ENCODE peak calls at places on chromosomes 1 and 21, in eight cellular contexts. W is brain microvascular endothelial cell; Z is breast epithelium; G is GM23338; S is left lung; F is dorsolateral prefrontal cortex; Q is cardiac muscle cell; R is CD8-positive, alpha-beta T cell. D is an unnamed sample.

GRCh38 chr1:2506007-2506860 is 20.2 kb downstream of the PANK4 start:
- DNase-seq in W (no peak), Q (no peak), S (no peak), G (no peak), R (no peak), F (no peak), Z (no peak), D (no peak)

GRCh38 chr1:227729881-227730629 is 5.0 kb downstream of the JMJD4 start:
- DNase-seq in S (no peak), W (peak; percentile 65), Q (peak; percentile 69), G (peak; percentile 84), F (peak; percentile 78), Z (no peak), R (no peak), D (no peak)

GRCh38 chr1:152108899-152109222 is 6.4 kb downstream of the TCHH start:
- DNase-seq in G (peak; percentile 76), S (no peak), Q (no peak), R (no peak), W (no peak), F (no peak), Z (no peak), D (no peak)

GRCh38 chr21:40381111-40381510 is 465.8 kb downstream of the DSCAM start:
- DNase-seq in R (no peak), G (no peak), S (no peak), Q (no peak), W (no peak), Z (no peak), F (no peak), D (no peak)

GRCh38 chr1:109266965-109267364 is 16.0 kb downstream of the PSRC1 start:
- DNase-seq in S (no peak), Z (no peak), R (no peak), F (no peak), G (no peak), W (peak; percentile 46), Q (peak; percentile 71), D (no peak)

GRCh38 chr1:100443739-100444571 is 91.6 kb downstream of the CDC14A start:
- DNase-seq in F (no peak), W (peak; percentile 66), S (no peak), G (no peak), Q (peak; percentile 53), Z (no peak), R (no peak), D (no peak)

GRCh38 chr1:22053018-22053860 is 730 bp downstream of the CDC42 start:
- DNase-seq in Q (peak; percentile 87), F (peak; percentile 44), S (peak; percentile 64), G (peak; percentile 77), Z (peak; percentile 53), W (peak; percentile 45), R (peak; percentile 67), D (no peak)

GRCh38 chr1:147605591-147605990 is 64.3 kb downstream of the BCL9 start:
- DNase-seq in G (no peak), F (no peak), Z (no peak), R (no peak), Q (no peak), S (no peak), W (no peak), D (no peak)

GRCh38 chr1:3462356-3463012 is 8.0 kb downstream of the ARHGEF16 start:
- DNase-seq in G (no peak), Z (no peak), S (no peak), F (no peak), Q (no peak), W (no peak), R (no peak), D (no peak)

GRCh38 chr1:11429935-11430334 is 49.0 kb upstream of the DISP3 start:
- DNase-seq in F (no peak), W (no peak), Q (no peak), G (no peak), S (no peak), Z (no peak), R (no peak), D (no peak)

GRCh38 chr1:160427625-160428024 is 27.3 kb downstream of the VANGL2 start:
- DNase-seq in S (no peak), G (no peak), Q (no peak), R (peak; percentile 45), Z (no peak), W (no peak), F (no peak), D (no peak)

DNA sequence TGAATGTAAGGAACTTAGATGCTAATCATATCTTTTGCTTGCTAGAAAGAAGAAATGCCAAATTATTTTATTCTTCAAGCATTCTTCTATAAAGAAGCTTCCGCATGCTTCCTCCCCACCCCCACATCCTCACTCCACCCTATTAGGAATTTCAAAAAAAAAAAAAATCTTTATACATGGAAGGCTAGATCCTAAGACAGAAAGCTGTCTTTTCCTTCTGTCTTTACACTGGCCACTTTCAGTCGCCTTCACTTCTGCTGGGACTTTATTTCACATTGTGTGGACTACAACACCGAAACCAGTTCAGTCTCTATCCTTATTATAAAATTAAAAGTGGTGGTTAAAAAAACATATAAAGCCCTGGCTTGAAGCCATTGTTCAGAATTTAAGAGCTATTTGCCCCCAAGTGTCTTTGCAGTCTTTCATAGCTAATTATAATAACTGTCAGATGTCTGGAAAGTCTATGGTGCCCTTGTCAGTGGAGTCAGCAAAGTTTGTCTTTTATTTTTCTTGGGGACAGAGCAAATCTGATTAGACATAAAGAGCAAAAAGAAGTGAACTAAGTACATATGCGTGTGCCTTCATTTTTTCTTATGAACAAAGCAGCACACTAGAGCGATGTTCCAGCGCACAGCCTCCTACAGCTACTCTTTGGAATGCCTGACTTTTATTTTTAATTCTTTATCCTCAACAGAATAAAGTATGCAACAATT is 297.7 kb downstream of the PTPRC start:
- DNase-seq in S (no peak), F (no peak), Q (peak; percentile 61), Z (no peak), W (peak; percentile 11), R (no peak), G (no peak), D (no peak)
- H3K27ac ChIP-seq in S (peak overlapping the region; percentile 81), F (peak overlapping the region; percentile 95), Q (peak overlapping the region; percentile 11), Z (peak overlapping the region; percentile 76), W (peak overlapping the region; percentile 97), R (peak overlapping the region; percentile 39), G (no peak overlapping the region), D (peak overlapping the region; percentile 53)

DNA sequence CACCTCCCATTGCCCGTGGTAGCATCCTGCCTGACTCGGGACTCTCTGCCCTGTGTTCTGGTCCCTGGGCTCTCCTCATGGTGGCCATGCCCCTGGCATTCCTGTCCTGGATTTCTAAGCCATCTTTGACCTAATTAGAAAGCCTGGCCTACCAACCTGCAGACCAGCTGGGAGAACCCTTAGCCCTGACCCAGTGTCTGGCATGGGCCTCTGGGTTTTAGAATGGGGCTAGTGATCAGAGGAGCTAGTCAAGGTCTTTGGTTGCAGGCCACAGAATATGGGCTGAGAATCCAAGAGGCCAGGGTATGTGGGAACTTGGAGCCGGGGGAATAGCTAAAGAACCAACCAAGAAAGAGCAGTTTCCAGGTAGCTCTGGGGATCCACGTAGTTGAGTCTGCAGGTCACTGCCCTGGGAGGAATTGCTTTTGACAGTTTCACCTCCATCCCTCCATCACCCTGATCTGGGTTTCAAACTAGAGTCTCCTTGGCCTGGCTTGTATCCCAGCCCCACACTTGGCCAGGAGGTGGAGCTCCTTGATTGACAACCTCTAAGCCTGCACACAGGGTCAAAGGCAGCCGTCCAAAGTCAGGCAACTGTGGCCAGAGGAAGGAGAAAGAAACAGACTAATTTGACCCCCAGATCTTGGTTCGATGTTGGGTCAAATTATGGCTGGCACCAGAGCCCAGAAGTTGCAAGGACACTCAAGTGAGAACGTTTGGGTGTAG is 54.7 kb upstream of the ABCG1 start:
- DNase-seq in R (peak; percentile 75), Q (peak; percentile 43), Z (no peak), W (no peak), G (peak; percentile 58), F (peak; percentile 73), S (peak; percentile 69), D (no peak)
- TF ChIP-seq CTCF in R (peak; percentile 51), Q (peak; percentile 40), Z (no peak), W (peak; percentile 48), G (peak; percentile 46), F (peak; percentile 61), S (peak; percentile 71), D (no peak)

DNA sequence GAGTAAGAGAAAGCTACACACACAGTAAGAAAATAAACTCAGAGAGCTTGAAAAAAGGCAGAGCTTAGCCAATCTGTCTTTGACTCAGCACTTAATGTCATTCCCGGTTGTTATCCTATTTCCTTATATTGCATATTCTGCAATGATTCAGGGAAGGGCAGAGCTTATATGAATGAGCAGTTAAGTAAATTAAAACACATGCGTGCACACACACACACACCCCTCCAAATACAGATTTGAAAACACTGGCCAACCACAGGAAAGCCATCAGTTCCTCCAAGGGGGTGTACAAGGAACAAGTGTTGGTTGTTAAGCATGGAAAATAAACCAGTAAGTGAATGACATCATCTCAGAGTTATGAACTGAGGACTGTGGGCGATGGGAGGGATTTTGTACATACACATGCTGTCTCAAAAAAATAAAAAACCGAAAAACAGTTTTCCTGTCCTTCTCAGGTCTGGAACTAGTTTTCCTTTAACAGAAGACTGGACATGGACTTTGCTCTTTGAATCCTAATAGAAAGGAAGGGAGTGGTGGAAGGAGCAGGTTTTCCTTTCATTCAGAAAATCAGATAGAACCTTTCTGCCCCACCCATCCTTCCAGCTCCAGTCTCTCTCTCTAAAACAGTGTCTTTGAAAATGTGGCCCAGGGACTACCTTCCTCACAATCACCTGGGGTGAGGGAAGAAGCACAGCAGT is 955 bp downstream of the IQGAP3 start:
- DNase-seq in G (no peak), F (no peak), R (no peak), W (peak; percentile 81), Q (peak; percentile 60), S (no peak), Z (no peak), D (no peak)
- H3K27ac ChIP-seq in G (no peak overlapping the region), F (no peak overlapping the region), R (no peak overlapping the region), W (peak overlapping the region; percentile 28), Q (no peak overlapping the region), S (no peak overlapping the region), Z (no peak overlapping the region), D (no peak overlapping the region)

GRCh38 chr21:17925900-17926299 is 106.7 kb upstream of the C21orf91 start:
- DNase-seq in Q (peak; percentile 32), Z (no peak), R (no peak), S (no peak), W (no peak), F (no peak), G (peak; percentile 43), D (no peak)

GRCh38 chr21:17929514-17929913 is 110.4 kb upstream of the C21orf91 start:
- DNase-seq in Q (no peak), G (no peak), F (no peak), S (no peak), Z (no peak), W (no peak), R (no peak), D (no peak)

GRCh38 chr21:17925000-17925610 is 105.9 kb upstream of the C21orf91 start:
- DNase-seq in G (peak; percentile 87), Q (peak; percentile 69), S (no peak), R (peak; percentile 57), W (peak; percentile 47), F (no peak), Z (no peak), D (no peak)

GRCh38 chr21:17930102-17930501 is 110.9 kb upstream of the C21orf91 start:
- DNase-seq in Z (no peak), S (no peak), G (no peak), W (no peak), Q (no peak), F (no peak), R (no peak), D (no peak)

DNA sequence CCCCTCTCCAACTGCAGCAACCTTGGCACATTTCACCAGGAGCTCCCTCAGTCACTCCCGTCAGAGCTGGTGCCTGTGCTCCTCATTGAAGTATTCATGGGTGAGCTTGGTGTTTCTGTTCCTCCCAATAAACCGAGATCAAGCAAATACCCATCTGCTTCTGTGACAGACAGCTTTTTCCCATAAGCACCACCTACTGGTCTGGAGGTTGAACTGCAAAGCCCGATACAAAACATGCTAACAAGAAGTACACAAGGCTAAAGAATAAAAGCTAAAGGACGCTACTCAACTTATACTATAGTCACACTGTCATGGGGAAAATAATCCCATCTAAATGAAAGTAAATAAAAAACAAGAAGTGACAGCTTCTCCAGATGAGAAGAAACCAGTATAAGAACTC is 111.9 kb upstream of the C21orf91 start:
- DNase-seq in R (no peak), Q (no peak), S (no peak), W (no peak), F (no peak), G (peak; percentile 48), Z (no peak), D (no peak)
- TF ChIP-seq CTCF in R (peak; percentile 28), Q (peak; percentile 19), S (no peak), W (peak; percentile 39), F (no peak), G (peak; percentile 58), Z (no peak), D (no peak)